ENCODE peak calls at places on chromosomes 16 and 17, in four cellular contexts. One of them, this sample, is unnamed. For H3K9me3, the result is how much of the 10 kb centered on the place peaks cover.

GRCh38 chr16:30558789-30559377 is 709 bp upstream of the ZNF764 start:
- DNase-seq in A549: no peak
- DNase-seq in transverse colon: no peak
- DNase-seq in HCT116: no peak
- DNase-seq in this sample: no peak

GRCh38 chr16:28990375-28991040 is 5.7 kb downstream of the LAT start:
- DNase-seq in A549: no peak
- DNase-seq in transverse colon: no peak
- DNase-seq in HCT116: no peak
- DNase-seq in this sample: no peak

GRCh38 chr17:39800540-39800939 is 62.8 kb downstream of the GRB7 start:
- DNase-seq in HCT116: no peak
- DNase-seq in A549: no peak
- DNase-seq in transverse colon: peak
- DNase-seq in this sample: no peak

GRCh38 chr17:1203967-1204291 is 24.1 kb upstream of the ABR start:
- DNase-seq in transverse colon: no peak
- DNase-seq in HCT116: no peak
- DNase-seq in A549: no peak
- DNase-seq in this sample: no peak

GRCh38 chr16:66923247-66923851 is 2.0 kb downstream of the RRAD start:
- DNase-seq in HCT116: no peak
- DNase-seq in A549: no peak
- DNase-seq in transverse colon: no peak
- DNase-seq in this sample: no peak

GRCh38 chr17:36888236-36888957 is 48.9 kb upstream of the LHX1 start:
- DNase-seq in HCT116: no peak
- DNase-seq in A549: no peak
- DNase-seq in transverse colon: no peak
- DNase-seq in this sample: no peak

GRCh38 chr16:10835281-10835931 is 16.8 kb upstream of the TVP23A start:
- DNase-seq in A549: no peak
- DNase-seq in HCT116: no peak
- DNase-seq in transverse colon: no peak
- DNase-seq in this sample: no peak

GRCh38 chr17:1179635-1180433 is at the start of gene ABR:
- DNase-seq in A549: no peak
- DNase-seq in HCT116: no peak
- DNase-seq in transverse colon: peak
- DNase-seq in this sample: peak

GRCh38 chr17:1764274-1764673 is 2.4 kb downstream of the SERPINF1 start:
- DNase-seq in transverse colon: peak
- DNase-seq in HCT116: no peak
- DNase-seq in A549: no peak
- DNase-seq in this sample: peak

GRCh38 chr17:44786551-44787081 is 27.8 kb downstream of the ADAM11 start:
- DNase-seq in A549: no peak
- DNase-seq in HCT116: no peak
- DNase-seq in transverse colon: no peak
- DNase-seq in this sample: no peak

GRCh38 chr16:23729503-23730424 is 16.7 kb upstream of the ERN2 start:
- DNase-seq in transverse colon: peak
- DNase-seq in HCT116: peak
- DNase-seq in A549: peak
- DNase-seq in this sample: peak

GRCh38 chr17:2299136-2299535 is 4.4 kb downstream of the SMG6 start:
- DNase-seq in transverse colon: no peak
- DNase-seq in HCT116: no peak
- DNase-seq in A549: no peak
- DNase-seq in this sample: no peak

GRCh38 chr17:7497228-7497627 is 13.1 kb downstream of the POLR2A start:
- DNase-seq in transverse colon: no peak
- DNase-seq in A549: no peak
- DNase-seq in HCT116: no peak
- DNase-seq in this sample: no peak

GRCh38 chr16:69349508-69349907 is 2.1 kb downstream of the TMED6 start:
- DNase-seq in A549: no peak
- DNase-seq in HCT116: no peak
- DNase-seq in transverse colon: no peak
- DNase-seq in this sample: no peak

GRCh38 chr16:49092704-49093103 is 188.9 kb downstream of the CBLN1 start:
- DNase-seq in A549: no peak
- DNase-seq in transverse colon: no peak
- DNase-seq in HCT116: no peak
- DNase-seq in this sample: no peak

GRCh38 chr17:47604268-47604927 is 45.3 kb upstream of the KPNB1 start:
- DNase-seq in transverse colon: no peak
- DNase-seq in HCT116: no peak
- DNase-seq in A549: no peak
- DNase-seq in this sample: no peak

GRCh38 chr16:3113765-3114479 is 1.5 kb downstream of the ZNF205 start:
- DNase-seq in A549: peak
- DNase-seq in transverse colon: no peak
- DNase-seq in HCT116: no peak
- DNase-seq in this sample: no peak

GRCh38 chr17:17516315-17516930 is 20.2 kb upstream of the RASD1 start:
- DNase-seq in HCT116: no peak
- DNase-seq in transverse colon: no peak
- DNase-seq in A549: no peak
- DNase-seq in this sample: no peak

GRCh38 chr16:55625843-55626242 is 29.9 kb upstream of the SLC6A2 start:
- DNase-seq in A549: no peak
- DNase-seq in HCT116: no peak
- DNase-seq in transverse colon: no peak
- DNase-seq in this sample: no peak

GRCh38 chr17:57874058-57874419 is 24.2 kb upstream of the MRPS23 start:
- DNase-seq in transverse colon: no peak
- DNase-seq in HCT116: no peak
- DNase-seq in A549: no peak
- DNase-seq in this sample: no peak

GRCh38 chr17:32266389-32267269 is 997 bp downstream of the RHBDL3 start:
- DNase-seq in transverse colon: no peak
- DNase-seq in A549: no peak
- DNase-seq in HCT116: no peak
- DNase-seq in this sample: peak

GRCh38 chr16:81838794-81839193 is 59.7 kb downstream of the PLCG2 start:
- DNase-seq in HCT116: peak
- DNase-seq in A549: no peak
- DNase-seq in transverse colon: no peak
- DNase-seq in this sample: no peak

GRCh38 chr17:19273731-19274130 is 36.6 kb downstream of the EPN2 start:
- DNase-seq in HCT116: no peak
- DNase-seq in A549: no peak
- DNase-seq in transverse colon: no peak
- DNase-seq in this sample: no peak

GRCh38 chr17:62882878-62883277 is 74.8 kb upstream of the MARCHF10 start:
- DNase-seq in HCT116: no peak
- DNase-seq in A549: peak
- DNase-seq in transverse colon: no peak
- DNase-seq in this sample: no peak

GRCh38 chr16:10896723-10897122 is 19.7 kb downstream of the CIITA start:
- DNase-seq in A549: no peak
- DNase-seq in transverse colon: no peak
- DNase-seq in HCT116: no peak
- DNase-seq in this sample: no peak

GRCh38 chr17:61354895-61355294 is 44.7 kb upstream of the TBX2 start:
- DNase-seq in transverse colon: no peak
- DNase-seq in A549: no peak
- DNase-seq in HCT116: no peak
- DNase-seq in this sample: no peak

GRCh38 chr16:1444730-1445517 is 568 bp upstream of the CCDC154 start:
- DNase-seq in HCT116: no peak
- DNase-seq in transverse colon: no peak
- DNase-seq in A549: no peak
- DNase-seq in this sample: no peak

GRCh38 chr16:68083861-68084503 is 1.2 kb upstream of the NFATC3 start:
- DNase-seq in A549: peak
- DNase-seq in HCT116: no peak
- DNase-seq in transverse colon: no peak
- DNase-seq in this sample: peak

GRCh38 chr17:78875738-78876597 is 27.0 kb downstream of the CEP295NL start:
- DNase-seq in A549: no peak
- DNase-seq in transverse colon: no peak
- DNase-seq in HCT116: no peak
- DNase-seq in this sample: no peak

GRCh38 chr16:29192329-29193247 is 207.7 kb downstream of the LAT start:
- DNase-seq in transverse colon: peak
- DNase-seq in HCT116: no peak
- DNase-seq in A549: no peak
- DNase-seq in this sample: no peak

GRCh38 chr17:64103751-64104364 is 26.1 kb downstream of the ERN1 start:
- DNase-seq in A549: no peak
- DNase-seq in transverse colon: no peak
- DNase-seq in HCT116: peak
- DNase-seq in this sample: no peak

GRCh38 chr16:85989863-85990643 is 91.1 kb downstream of the IRF8 start:
- DNase-seq in HCT116: no peak
- DNase-seq in A549: no peak
- DNase-seq in transverse colon: no peak
- DNase-seq in this sample: no peak

GRCh38 chr17:50093807-50094206 is 1.3 kb upstream of the PDK2 start:
- DNase-seq in A549: no peak
- DNase-seq in HCT116: no peak
- DNase-seq in transverse colon: no peak
- DNase-seq in this sample: no peak

DNA sequence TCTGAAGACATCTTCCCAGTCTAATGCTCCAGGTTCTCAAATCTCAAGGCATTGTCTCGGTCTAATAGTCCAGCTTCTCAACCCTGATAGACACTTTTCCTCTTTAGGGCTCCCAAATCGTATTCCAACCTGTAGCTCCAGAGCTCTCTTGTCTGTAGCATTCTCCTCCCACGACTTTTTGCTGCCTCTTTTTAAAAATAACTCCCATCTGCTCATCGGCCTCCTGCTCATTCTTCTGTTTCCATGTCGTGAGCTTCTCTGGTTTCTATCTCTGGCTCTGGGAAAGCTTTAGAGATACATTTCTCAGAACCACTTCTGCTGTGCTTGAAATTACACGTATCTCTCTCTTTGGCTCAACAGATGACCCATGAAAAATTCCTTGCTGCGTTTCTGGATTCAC is 609.7 kb upstream of the C16orf82 start:
- DNase-seq in A549: no peak
- DNase-seq in transverse colon: no peak
- DNase-seq in HCT116: no peak
- DNase-seq in this sample: no peak
- H3K9me3 ChIP-seq in A549: under half
- H3K9me3 ChIP-seq in transverse colon: under half
- H3K9me3 ChIP-seq in HCT116: under half
- H3K9me3 ChIP-seq in this sample: under half

DNA sequence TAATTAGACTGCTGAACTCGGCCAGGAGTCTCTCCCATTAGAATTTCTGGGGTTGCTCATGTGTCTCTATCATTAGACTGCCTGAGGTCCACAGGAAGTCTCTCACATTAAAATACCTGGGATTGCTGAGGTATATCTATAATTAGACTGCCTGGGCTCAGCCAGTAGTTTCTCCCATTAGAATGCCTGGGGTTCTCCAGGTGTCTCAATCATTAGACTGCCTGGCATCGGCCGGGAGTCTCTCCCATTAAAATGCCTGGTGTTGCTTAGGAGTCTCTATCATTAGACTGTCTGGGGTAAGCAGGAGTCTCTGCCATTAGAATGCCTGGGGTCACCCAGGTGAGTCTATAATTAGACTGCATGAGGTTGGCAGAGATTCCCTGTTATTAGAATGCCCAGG is 2233.4 kb downstream of the TP53TG3F start:
- DNase-seq in A549: no peak
- DNase-seq in transverse colon: no peak
- DNase-seq in HCT116: no peak
- DNase-seq in this sample: no peak
- H3K9me3 ChIP-seq in A549: under half
- H3K9me3 ChIP-seq in transverse colon: under half
- H3K9me3 ChIP-seq in HCT116: under half
- H3K9me3 ChIP-seq in this sample: under half

DNA sequence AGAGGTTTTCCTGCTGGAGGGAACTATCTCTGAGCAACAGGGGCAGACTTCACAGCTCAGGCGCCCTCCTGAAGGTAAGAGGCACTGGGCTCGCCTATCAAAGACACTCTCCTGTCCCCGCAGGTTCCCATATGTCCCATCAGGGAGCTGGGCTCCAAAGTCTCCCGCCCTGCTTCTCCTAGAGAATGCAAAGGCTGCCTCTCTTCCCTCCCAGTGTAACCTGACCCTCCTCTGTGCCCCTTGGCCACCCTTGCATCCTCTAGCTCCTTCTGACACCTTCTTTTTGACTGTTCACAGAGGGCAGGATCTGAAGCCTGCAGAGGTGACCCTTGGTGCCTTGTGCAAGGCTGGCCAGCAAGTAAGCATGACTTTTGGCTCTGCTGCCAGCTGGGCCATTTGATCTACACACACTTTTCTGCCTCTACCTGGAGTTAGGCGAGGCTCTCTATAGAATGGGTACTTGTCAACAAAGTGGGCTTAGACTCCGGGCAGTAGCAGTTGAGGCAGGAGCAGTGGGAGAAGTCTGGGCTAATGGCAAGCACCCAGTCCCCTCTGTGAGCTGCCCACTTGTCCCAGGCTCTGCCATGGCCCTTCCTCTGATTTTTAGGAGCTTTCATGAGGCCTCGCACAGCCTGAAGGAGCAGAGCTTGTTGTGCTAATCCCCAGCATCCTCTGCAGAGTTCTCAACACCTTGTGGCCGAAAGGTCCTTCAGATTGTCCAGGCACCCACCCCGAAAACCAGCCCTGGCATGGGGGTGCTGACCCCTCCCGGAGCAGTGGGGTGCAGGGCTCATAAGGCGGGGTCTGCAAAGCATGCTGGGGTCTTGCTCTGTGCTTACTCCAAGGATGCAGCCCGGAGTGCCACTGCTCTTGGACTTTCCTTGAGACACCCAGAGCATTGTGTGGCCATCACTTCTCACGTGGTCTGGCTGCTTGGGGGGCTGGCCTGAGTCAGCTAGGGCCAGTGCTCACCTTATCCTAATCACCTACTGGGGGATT is 122.9 kb downstream of the METRNL start:
- DNase-seq in A549: no peak
- DNase-seq in transverse colon: peak
- DNase-seq in HCT116: no peak
- DNase-seq in this sample: peak
- H3K9me3 ChIP-seq in A549: under half
- H3K9me3 ChIP-seq in transverse colon: under half
- H3K9me3 ChIP-seq in HCT116: under half
- H3K9me3 ChIP-seq in this sample: under half

GRCh38 chr16:35182043-35182677 is 1722.7 kb downstream of the TP53TG3F start:
- DNase-seq in A549: no peak
- DNase-seq in transverse colon: no peak
- DNase-seq in HCT116: no peak
- DNase-seq in this sample: no peak
- H3K9me3 ChIP-seq in A549: under half
- H3K9me3 ChIP-seq in transverse colon: under half
- H3K9me3 ChIP-seq in HCT116: under half
- H3K9me3 ChIP-seq in this sample: under half